ENCODE peak calls at places on chromosomes 12 and 14, in four cellular contexts. V is CD8-positive, alpha-beta T cell; L is GM13977; N is kidney. S is an unnamed sample.

GRCh38 chr12:132597333-132598283 is 12.8 kb downstream of the LRCOL1 start:
- DNase-seq in V (no peak), N (peak; percentile 75), L (no peak), S (no peak)

GRCh38 chr14:35215110-35215872 is 76.9 kb upstream of the PSMA6 start:
- DNase-seq in V (no peak), N (no peak), L (peak; percentile 32), S (peak; percentile 35)

GRCh38 chr12:28780960-28781359 is 368.1 kb upstream of the FAR2 start:
- DNase-seq in V (no peak), N (no peak), L (no peak), S (no peak)

GRCh38 chr14:22319526-22320352 is 269.3 kb downstream of the DAD1 start:
- DNase-seq in N (no peak), V (peak; percentile 16), L (peak; percentile 48), S (peak; percentile 52)

GRCh38 chr14:29111554-29111953 is 345.0 kb downstream of the FOXG1 start:
- DNase-seq in N (no peak), V (no peak), L (no peak), S (no peak)

GRCh38 chr14:47270715-47271114 is 404.7 kb downstream of the MDGA2 start:
- DNase-seq in V (no peak), N (no peak), L (no peak), S (no peak)

GRCh38 chr12:105820407-105821140 is 318.2 kb downstream of the NUAK1 start:
- DNase-seq in N (no peak), V (no peak), L (no peak), S (no peak)

GRCh38 chr12:111193067-111193466 is 175.8 kb downstream of the PHETA1 start:
- DNase-seq in L (no peak), N (no peak), V (no peak), S (no peak)

GRCh38 chr14:54782803-54783659 is 119.6 kb downstream of the GCH1 start:
- DNase-seq in N (peak; percentile 48), V (no peak), L (peak; percentile 69), S (peak; percentile 78)

GRCh38 chr12:68971404-68971803 is 38.4 kb upstream of the CPM start:
- DNase-seq in L (no peak), N (no peak), V (no peak), S (no peak)

DNA sequence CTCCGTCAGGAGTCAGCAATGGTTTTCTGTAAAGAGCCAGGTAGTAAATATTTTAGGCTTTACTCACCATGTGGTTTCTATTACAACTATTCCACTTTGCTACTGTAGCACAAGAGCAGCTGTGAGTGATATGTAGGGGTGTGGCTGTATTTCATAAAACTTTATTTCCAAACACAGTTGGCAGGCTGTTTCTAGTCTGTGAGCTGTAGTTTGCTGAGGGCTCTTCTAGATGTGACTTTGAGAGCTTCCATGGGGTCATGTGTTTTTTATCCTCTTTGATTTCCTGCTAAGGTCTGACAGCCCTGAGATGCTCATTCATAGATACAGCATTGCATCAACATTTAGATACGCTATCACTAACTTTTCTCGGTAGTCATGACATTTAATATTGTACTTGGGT is 231.0 kb upstream of the DCN start:
- DNase-seq in L (no peak), V (no peak), N (no peak), S (no peak)
- TF ChIP-seq CTCF in L (no peak), V (no peak), N (no peak), S (no peak)

GRCh38 chr12:115456946-115457689 is 773.1 kb upstream of the TBX3 start:
- DNase-seq in N (no peak), V (no peak), L (no peak), S (no peak)
- TF ChIP-seq CTCF in N (no peak), V (no peak), L (peak; percentile 14), S (peak; percentile 8)

GRCh38 chr12:127555071-127555470 is 711.9 kb upstream of the TMEM132C start:
- DNase-seq in L (no peak), N (no peak), V (no peak), S (no peak)
- TF ChIP-seq CTCF in L (no peak), N (no peak), V (no peak), S (no peak)

GRCh38 chr12:89947437-89948265 is 239.0 kb upstream of the ATP2B1 start:
- DNase-seq in L (no peak), N (no peak), V (no peak), S (no peak)

GRCh38 chr12:89950421-89950820 is 241.8 kb upstream of the ATP2B1 start:
- DNase-seq in L (peak; percentile 15), N (no peak), V (no peak), S (no peak)

GRCh38 chr12:89951050-89951693 is 242.5 kb upstream of the ATP2B1 start:
- DNase-seq in N (no peak), L (peak; percentile 23), V (no peak), S (no peak)

GRCh38 chr12:89948266-89949175 is 239.9 kb upstream of the ATP2B1 start:
- DNase-seq in N (no peak), V (no peak), L (no peak), S (no peak)

GRCh38 chr12:89949457-89950195 is 241.0 kb upstream of the ATP2B1 start:
- DNase-seq in V (peak; percentile 50), N (no peak), L (peak; percentile 67), S (peak; percentile 58)
- TF ChIP-seq CTCF in V (peak; percentile 45), N (no peak), L (no peak), S (peak; percentile 29)